ENCODE peak calls at places on chromosomes 12 and 14, in seven cellular contexts. I, J, A, K, Y, D and M are unnamed samples.

GRCh38 chr12:27319394-27319793 is 13.2 kb upstream of the BMAL2 start:
- DNase-seq in K (no peak), D (no peak), I (peak), J (no peak), Y (no peak), A (peak), M (no peak)

GRCh38 chr14:105876158-105876557 is 349.8 kb downstream of the TMEM121 start:
- DNase-seq in A (no peak), J (no peak), K (no peak), D (no peak), Y (peak), I (no peak), M (peak)

GRCh38 chr12:106118-106561 is 39.6 kb downstream of the IQSEC3 start:
- DNase-seq in Y (no peak), K (peak), D (no peak), A (no peak), J (no peak), I (no peak), M (no peak)

GRCh38 chr12:5204271-5204670 is 160.6 kb downstream of the KCNA5 start:
- DNase-seq in Y (no peak), D (no peak), I (no peak), J (no peak), K (no peak), A (no peak), M (no peak)

GRCh38 chr12:50268482-50268881 is 14.8 kb downstream of the LIMA1 start:
- DNase-seq in D (no peak), I (no peak), Y (no peak), J (no peak), K (no peak), A (no peak), M (no peak)

GRCh38 chr14:67650694-67651093 is 23.7 kb downstream of the VTI1B start:
- DNase-seq in A (peak), D (no peak), J (no peak), K (no peak), I (peak), Y (no peak), M (no peak)

GRCh38 chr12:99611590-99611989 is 36.0 kb upstream of the GARIN6 start:
- DNase-seq in I (no peak), D (no peak), J (no peak), K (no peak), A (peak), Y (no peak), M (no peak)

GRCh38 chr12:89278169-89278568 is 74.1 kb downstream of the DUSP6 start:
- DNase-seq in I (no peak), D (no peak), K (no peak), A (no peak), J (no peak), Y (no peak), M (no peak)

GRCh38 chr12:103279444-103279843 is 216.3 kb downstream of the C12orf42 start:
- DNase-seq in K (no peak), Y (no peak), I (no peak), A (no peak), J (no peak), D (no peak), M (no peak)

GRCh38 chr12:58502236-58502635 is 418.1 kb downstream of the LRIG3 start:
- DNase-seq in K (peak), I (no peak), J (no peak), D (no peak), A (peak), Y (no peak), M (no peak)

GRCh38 chr12:92178340-92178739 is 32.7 kb upstream of the BTG1 start:
- DNase-seq in Y (no peak), K (no peak), A (no peak), D (no peak), I (no peak), J (no peak), M (no peak)

GRCh38 chr14:70192915-70193314 is 4.2 kb upstream of the SLC8A3 start:
- DNase-seq in Y (no peak), D (no peak), J (no peak), K (no peak), A (no peak), I (no peak), M (no peak)

GRCh38 chr14:93549578-93549977 is 118.8 kb downstream of the UNC79 start:
- DNase-seq in A (no peak), D (no peak), I (no peak), K (no peak), Y (no peak), J (no peak), M (no peak)

GRCh38 chr14:89320381-89321000 is 96.5 kb downstream of the FOXN3 start:
- DNase-seq in K (no peak), A (peak), I (no peak), J (no peak), D (no peak), Y (no peak), M (no peak)

GRCh38 chr12:95277139-95277538 is 59.5 kb downstream of the VEZT start:
- DNase-seq in Y (no peak), K (no peak), I (peak), D (peak), J (no peak), A (peak), M (no peak)

GRCh38 chr14:88430976-88431375 is 45.5 kb downstream of the SPATA7 start:
- DNase-seq in A (no peak), Y (no peak), I (no peak), D (no peak), J (no peak), K (no peak), M (no peak)

GRCh38 chr12:96034631-96035282 is 630 bp downstream of the LTA4H start:
- DNase-seq in D (no peak), A (peak), Y (peak), I (no peak), J (no peak), K (peak), M (no peak)

GRCh38 chr12:39199371-39199770 is 243.5 kb downstream of the KIF21A start:
- DNase-seq in J (no peak), D (no peak), A (peak), I (no peak), K (no peak), Y (no peak), M (no peak)

GRCh38 chr14:80475074-80475473 is 263.8 kb upstream of the DIO2 start:
- DNase-seq in D (no peak), K (no peak), J (no peak), Y (no peak), A (peak), I (peak), M (no peak)

GRCh38 chr12:115155665-115156645 is 472.0 kb upstream of the TBX3 start:
- DNase-seq in D (peak), J (no peak), Y (no peak), A (peak), K (no peak), I (peak), M (no peak)

GRCh38 chr12:122984612-122985358 is 4.3 kb downstream of the ARL6IP4 start:
- DNase-seq in K (no peak), J (no peak), D (no peak), I (no peak), A (peak), Y (peak), M (no peak)

GRCh38 chr12:68381476-68381875 is 49.3 kb upstream of the MDM1 start:
- DNase-seq in Y (no peak), D (no peak), J (no peak), K (no peak), A (no peak), I (no peak), M (no peak)

GRCh38 chr14:58844544-58844943 is 206.8 kb downstream of the DACT1 start:
- DNase-seq in K (no peak), Y (no peak), D (no peak), J (no peak), I (no peak), A (no peak), M (no peak)

GRCh38 chr12:131249291-131250027 is 295.8 kb downstream of the ADGRD1 start:
- DNase-seq in D (no peak), A (no peak), K (no peak), I (no peak), J (peak), Y (no peak), M (no peak)

GRCh38 chr14:24605435-24606190 is 3.9 kb downstream of the GZMH start:
- DNase-seq in I (no peak), D (no peak), Y (no peak), K (no peak), J (no peak), A (no peak), M (peak)

GRCh38 chr12:117876492-117876816 is 92.3 kb downstream of the KSR2 start:
- DNase-seq in I (no peak), J (no peak), K (no peak), D (no peak), A (no peak), Y (no peak), M (no peak)

GRCh38 chr12:110591508-110592051 is 8.5 kb upstream of the PPTC7 start:
- DNase-seq in J (no peak), K (peak), I (no peak), Y (no peak), A (no peak), D (no peak), M (no peak)

GRCh38 chr12:79517363-79517762 is 173.4 kb downstream of the PAWR start:
- DNase-seq in A (no peak), I (no peak), J (no peak), K (no peak), D (no peak), Y (no peak), M (no peak)

GRCh38 chr12:79515526-79515935 is 175.2 kb downstream of the PAWR start:
- DNase-seq in K (no peak), I (no peak), Y (no peak), D (no peak), A (peak), J (no peak), M (no peak)

GRCh38 chr12:79514730-79515525 is 175.8 kb downstream of the PAWR start:
- DNase-seq in A (no peak), Y (no peak), K (no peak), J (no peak), D (no peak), I (no peak), M (no peak)

GRCh38 chr12:79508622-79509021 is 182.1 kb downstream of the PAWR start:
- DNase-seq in J (no peak), K (no peak), Y (no peak), I (no peak), D (no peak), A (no peak), M (no peak)

GRCh38 chr12:79512068-79512467 is 178.7 kb downstream of the PAWR start:
- DNase-seq in A (no peak), Y (no peak), I (no peak), K (no peak), J (no peak), D (no peak), M (no peak)
- TF ChIP-seq CTCF in A (no peak), Y (no peak), I (no peak), K (no peak), J (no peak), D (no peak), M (no peak)

DNA sequence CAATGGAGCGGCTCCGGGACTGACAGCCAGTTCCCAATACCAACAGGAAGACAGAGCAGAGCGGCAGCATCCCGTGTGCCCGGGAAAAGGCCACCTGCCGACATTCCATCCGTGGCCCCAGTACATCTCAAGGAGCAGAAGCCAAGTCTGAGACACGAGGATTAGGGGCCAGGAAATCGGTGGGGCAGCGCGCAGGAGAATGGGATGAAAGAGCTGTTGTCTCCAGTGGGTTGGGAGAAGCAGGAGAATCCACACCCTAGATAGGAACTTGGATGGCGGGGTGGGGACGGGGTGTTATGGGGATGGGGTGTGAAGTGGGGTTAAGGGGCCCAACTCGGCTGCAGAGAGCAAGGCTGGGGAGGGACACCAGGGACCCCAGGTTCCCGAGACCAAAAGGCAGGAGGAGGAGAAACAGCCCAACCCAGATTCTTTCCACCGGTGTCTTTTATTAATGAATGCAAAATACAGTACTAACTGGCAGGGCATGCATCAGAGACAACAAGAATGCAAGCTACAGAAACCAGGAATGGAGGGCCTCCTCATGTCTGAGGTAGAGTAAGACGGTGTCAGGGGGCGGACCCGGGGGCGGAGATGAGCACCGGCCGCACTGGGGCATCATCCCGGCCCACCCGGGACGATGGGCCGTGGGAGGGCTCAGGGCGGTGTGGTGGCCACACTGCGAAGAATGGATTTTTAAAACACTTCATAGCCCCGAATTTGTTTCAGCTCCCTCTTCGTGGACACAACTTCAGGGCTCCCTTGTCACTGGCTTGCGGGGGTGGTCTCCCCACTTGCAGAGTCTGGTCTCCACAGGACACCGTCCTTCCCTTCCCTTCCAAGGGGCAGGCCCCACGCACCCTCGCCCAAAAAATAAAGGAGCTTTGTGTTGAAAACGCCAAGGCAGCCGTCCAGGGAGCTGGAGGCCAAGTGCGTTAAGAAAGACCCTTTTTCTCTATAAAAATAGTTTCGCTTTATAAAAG is 50.2 kb downstream of the BEGAIN start:
- DNase-seq in A (no peak), J (peak), D (no peak), K (no peak), Y (peak), I (no peak), M (peak)
- H3K4me3 ChIP-seq in A (no peak), J (no peak), D (no peak), K (no peak), Y (no peak), I (no peak), M (no peak)

GRCh38 chr12:3088251-3088650 is 11.1 kb downstream of the TSPAN9 start:
- DNase-seq in I (no peak), D (no peak), J (no peak), A (peak), Y (no peak), K (no peak), M (no peak)

GRCh38 chr12:3085341-3086125 is 8.4 kb downstream of the TSPAN9 start:
- DNase-seq in K (no peak), I (no peak), D (no peak), A (no peak), Y (no peak), J (no peak), M (no peak)

GRCh38 chr12:3084742-3085141 is 7.6 kb downstream of the TSPAN9 start:
- DNase-seq in J (no peak), K (no peak), A (no peak), D (no peak), Y (no peak), I (no peak), M (no peak)

GRCh38 chr12:3087758-3088157 is 10.6 kb downstream of the TSPAN9 start:
- DNase-seq in K (no peak), A (no peak), J (no peak), I (no peak), Y (no peak), D (no peak), M (no peak)

GRCh38 chr12:3086729-3087323 is 9.6 kb downstream of the TSPAN9 start:
- DNase-seq in D (no peak), J (no peak), K (no peak), A (no peak), I (no peak), Y (no peak), M (no peak)
- TF ChIP-seq CTCF in D (no peak), J (no peak), K (no peak), A (no peak), I (no peak), Y (no peak), M (no peak)

GRCh38 chr12:65121049-65121955 is at the start of gene WIF1:
- DNase-seq in I (no peak), D (no peak), Y (peak), K (peak), A (peak), J (no peak), M (peak)
- H3K4me3 ChIP-seq in I (peak), D (peak), Y (peak), K (peak), A (no peak), J (peak), M (peak)

GRCh38 chr14:65939184-65939583 is 526.7 kb downstream of the FUT8 start:
- DNase-seq in J (no peak), K (no peak), Y (no peak), A (no peak), I (no peak), D (no peak), M (no peak)
- TF ChIP-seq CTCF in J (no peak), K (no peak), Y (no peak), A (no peak), I (no peak), D (no peak), M (no peak)

GRCh38 chr12:24561411-24561871 is 387.5 kb downstream of the BCAT1 start:
- DNase-seq in A (peak), D (no peak), I (no peak), Y (no peak), J (no peak), K (peak), M (no peak)

GRCh38 chr12:24562761-24563392 is 386.0 kb downstream of the BCAT1 start:
- DNase-seq in I (no peak), Y (peak), A (peak), J (peak), D (no peak), K (peak), M (peak)

GRCh38 chr12:24560192-24560591 is 388.7 kb downstream of the BCAT1 start:
- DNase-seq in Y (no peak), J (no peak), A (peak), D (no peak), K (no peak), I (no peak), M (no peak)

GRCh38 chr12:24561882-24562760 is 386.8 kb downstream of the BCAT1 start:
- DNase-seq in J (peak), D (no peak), Y (peak), K (peak), I (no peak), A (peak), M (peak)

GRCh38 chr12:24560867-24561266 is 388.0 kb downstream of the BCAT1 start:
- DNase-seq in D (no peak), A (no peak), K (no peak), I (no peak), Y (no peak), J (no peak), M (no peak)
- H3K4me3 ChIP-seq in D (peak), A (peak), K (peak), I (no peak), Y (peak), J (no peak), M (peak)

DNA sequence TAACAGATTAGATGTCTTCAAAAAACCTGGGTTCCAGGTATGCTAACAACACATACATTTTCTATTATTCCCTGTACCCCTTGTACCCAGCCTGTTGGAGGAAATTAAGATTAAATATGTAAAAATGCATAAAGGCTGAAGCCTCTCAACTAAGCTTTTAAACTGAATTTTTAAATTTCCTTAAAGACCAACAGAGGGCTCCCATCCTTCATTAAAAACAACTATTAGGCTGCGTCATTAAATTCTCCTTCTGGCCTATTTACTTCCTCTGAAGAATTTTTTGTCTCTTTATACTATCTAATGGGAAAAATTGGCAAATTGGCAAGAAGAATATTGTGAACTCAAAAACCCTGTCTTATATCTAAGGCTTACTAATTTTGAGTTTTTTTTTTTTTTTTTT is 21.8 kb downstream of the SENP1 start:
- DNase-seq in J (no peak), A (peak), I (no peak), K (peak), Y (no peak), D (no peak), M (no peak)
- TF ChIP-seq CTCF in J (no peak), A (no peak), I (peak), K (peak), Y (peak), D (peak), M (no peak)

GRCh38 chr12:63978519-63978918 is 134.0 kb downstream of the SRGAP1 start:
- DNase-seq in Y (no peak), D (peak), K (no peak), J (no peak), I (peak), A (peak), M (no peak)

GRCh38 chr12:63980211-63980610 is 135.7 kb downstream of the SRGAP1 start:
- DNase-seq in A (no peak), J (no peak), D (no peak), I (no peak), Y (no peak), K (no peak), M (no peak)

GRCh38 chr12:63982787-63983186 is 138.3 kb downstream of the SRGAP1 start:
- DNase-seq in Y (no peak), A (no peak), J (no peak), K (no peak), D (no peak), I (no peak), M (no peak)

GRCh38 chr12:63977441-63977840 is 132.9 kb downstream of the SRGAP1 start:
- DNase-seq in D (no peak), I (no peak), A (no peak), Y (no peak), K (no peak), J (no peak), M (no peak)

DNA sequence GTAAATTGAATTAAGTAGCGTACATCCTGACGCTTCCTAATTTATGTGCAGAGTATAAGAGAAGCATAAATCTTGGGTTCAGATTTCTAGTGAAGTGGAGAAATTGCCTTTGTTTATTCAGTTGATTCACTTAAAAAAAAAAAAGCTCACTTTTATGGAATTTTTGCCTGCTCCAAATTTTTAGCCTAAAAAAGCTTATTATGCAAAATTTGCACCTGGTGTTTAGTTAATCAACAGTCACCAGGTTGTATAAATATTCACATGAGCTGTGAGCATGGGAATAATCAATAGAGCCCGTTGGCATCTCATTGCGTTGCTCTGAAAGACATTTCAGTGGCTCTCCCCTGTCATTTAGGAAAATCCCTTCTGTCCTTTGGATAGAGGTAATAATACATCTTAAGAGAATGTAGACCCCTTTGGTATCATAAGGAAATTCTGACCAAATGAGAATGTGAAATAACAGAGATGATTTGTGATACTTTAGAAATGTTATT is 132.4 kb downstream of the SRGAP1 start:
- DNase-seq in I (no peak), A (no peak), J (no peak), Y (no peak), K (no peak), D (no peak), M (no peak)
- H3K4me3 ChIP-seq in I (no peak), A (no peak), J (no peak), Y (no peak), K (no peak), D (no peak), M (no peak)

GRCh38 chr14:69005432-69006148 is 26.5 kb upstream of the ACTN1 start:
- DNase-seq in I (peak), A (peak), J (peak), D (peak), K (peak), Y (no peak), M (no peak)
- TF ChIP-seq CTCF in I (no peak), A (no peak), J (no peak), D (no peak), K (no peak), Y (no peak), M (no peak)